ENCODE peak calls at places on chromosomes 6 and 20, in four cellular contexts. T is A673, L is AG04450, S is epithelial cell of esophagus. A is an unnamed sample.

GRCh38 chr20:4766631-4767030 is 44.9 kb downstream of the PRND start:
- DNase-seq in T (no peak), L (no peak), S (no peak), A (no peak)

GRCh38 chr20:20497242-20497985 is 129.5 kb downstream of the INSM1 start:
- DNase-seq in T (no peak), L (no peak), S (no peak), A (no peak)

GRCh38 chr6:15245361-15246216 is at the start of gene JARID2:
- DNase-seq in T (peak), L (peak), S (peak), A (peak)

GRCh38 chr20:19851863-19852262 is 93.8 kb downstream of the RIN2 start:
- DNase-seq in T (no peak), L (no peak), S (no peak), A (no peak)

GRCh38 chr6:21873562-21873961 is 280.0 kb downstream of the SOX4 start:
- DNase-seq in T (peak), L (peak), S (peak), A (peak)

GRCh38 chr6:138289739-138290138 is 71.4 kb upstream of the PBOV1 start:
- DNase-seq in T (no peak), L (no peak), S (no peak), A (no peak)

GRCh38 chr6:157825243-157825904 is 2.3 kb downstream of the SNX9 start:
- DNase-seq in T (no peak), L (no peak), S (no peak), A (no peak)

GRCh38 chr6:2665169-2666070 is 85.3 kb downstream of the MYLK4 start:
- DNase-seq in T (peak), L (no peak), S (peak), A (peak)

GRCh38 chr20:48901326-48901725 is 20.2 kb upstream of the ARFGEF2 start:
- DNase-seq in T (no peak), L (no peak), S (no peak), A (no peak)

GRCh38 chr6:27591660-27592059 is 118.8 kb upstream of the ZNF184 start:
- DNase-seq in T (peak), L (no peak), S (peak), A (peak)

GRCh38 chr6:84645000-84645399 is 119.4 kb downstream of the TBX18 start:
- DNase-seq in T (no peak), L (no peak), S (peak), A (peak)

GRCh38 chr20:51008718-51009117 is 14.2 kb downstream of the KCNG1 start:
- DNase-seq in T (no peak), L (no peak), S (no peak), A (no peak)

GRCh38 chr6:134954272-134954990 is 4.5 kb upstream of the ALDH8A1 start:
- DNase-seq in T (no peak), L (no peak), S (no peak), A (no peak)

GRCh38 chr6:43247115-43247999 is 4.1 kb downstream of the TTBK1 start:
- DNase-seq in T (peak), L (no peak), S (peak), A (peak)

GRCh38 chr6:126252154-126252553 is 87.8 kb upstream of the CENPW start:
- DNase-seq in T (no peak), L (no peak), S (no peak), A (no peak)
- TF ChIP-seq CTCF in T (peak), L (no peak), S (peak), A (no peak)

GRCh38 chr6:133948472-133948871 is 4.6 kb upstream of the TBPL1 start:
- DNase-seq in T (no peak), L (no peak), S (no peak), A (no peak)

GRCh38 chr6:133939778-133940667 is 13.0 kb upstream of the TBPL1 start:
- DNase-seq in T (no peak), L (no peak), S (peak), A (no peak)

GRCh38 chr6:133947302-133947900 is 5.6 kb upstream of the TBPL1 start:
- DNase-seq in T (no peak), L (no peak), S (no peak), A (no peak)

DNA sequence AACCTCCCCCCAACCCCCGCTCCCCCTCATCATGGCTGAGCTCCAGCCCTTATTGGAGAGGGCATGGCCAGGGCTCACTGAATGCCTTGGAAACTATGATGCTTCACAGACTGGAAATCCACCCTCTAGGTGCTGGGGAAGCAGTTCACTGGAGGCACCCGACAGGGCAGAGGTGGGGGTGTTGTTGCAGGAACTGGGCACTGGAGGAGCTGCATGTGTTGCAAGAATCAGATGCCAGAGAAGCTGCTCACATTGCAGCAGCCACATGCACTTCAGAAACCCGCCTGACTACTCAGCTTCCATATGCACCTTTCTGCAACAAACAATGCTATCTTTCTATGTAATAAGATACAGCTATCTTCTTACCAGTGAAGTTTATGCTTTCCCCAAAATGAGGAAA is 7.9 kb upstream of the TBPL1 start:
- DNase-seq in T (no peak), L (no peak), S (peak), A (peak)
- TF ChIP-seq CTCF in T (no peak), L (no peak), S (peak), A (no peak)

GRCh38 chr20:2558581-2559301 is 22.4 kb downstream of the TMC2 start:
- DNase-seq in T (peak), L (no peak), S (no peak), A (no peak)
- TF ChIP-seq CTCF in T (no peak), L (no peak), S (no peak), A (no peak)

DNA sequence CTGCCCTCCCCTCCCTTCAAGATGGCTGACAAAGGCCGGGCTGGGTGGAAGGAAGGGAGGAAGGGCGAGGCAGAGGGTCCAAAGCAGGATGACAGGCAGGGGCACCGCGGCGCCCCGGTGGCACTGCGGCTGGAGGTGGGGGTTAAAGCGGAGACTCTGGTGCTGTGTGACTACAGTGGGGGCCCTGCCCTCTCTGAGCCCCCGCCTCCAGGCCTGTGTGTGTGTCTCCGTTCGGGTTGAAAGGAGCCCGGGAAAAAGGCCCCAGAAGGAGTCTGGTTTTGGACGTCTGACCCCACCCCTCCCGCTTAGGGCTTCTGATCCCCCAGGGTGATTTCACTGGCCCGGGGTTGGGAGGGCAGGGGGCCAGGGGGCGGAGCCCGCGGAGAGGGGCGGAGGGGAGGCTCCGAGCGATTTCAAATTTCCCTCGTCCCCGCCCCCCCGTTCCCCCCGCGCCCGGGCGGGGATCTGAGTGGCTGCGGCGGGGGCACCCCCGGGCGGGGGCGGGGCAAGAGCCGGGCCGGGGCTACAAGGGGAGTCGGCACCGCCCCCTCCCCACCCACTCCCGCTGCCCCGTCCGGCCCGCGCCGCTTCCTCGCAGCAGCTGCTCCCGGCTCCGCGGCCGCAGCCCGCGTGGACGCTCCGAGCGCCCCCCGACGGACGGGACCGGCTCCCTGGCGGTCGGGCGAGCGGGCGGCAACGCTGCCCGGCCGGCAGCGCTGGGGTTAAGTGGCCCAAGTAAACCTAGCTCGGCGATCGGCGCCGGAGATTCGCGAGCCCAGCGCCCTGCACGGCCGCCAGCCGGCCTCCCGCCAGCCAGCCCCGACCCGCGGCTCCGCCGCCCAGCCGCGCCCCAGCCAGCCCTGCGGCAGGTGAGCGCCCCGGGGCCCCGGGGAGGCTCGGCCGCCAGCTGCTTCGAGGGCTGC is at the start of gene DNMT3B:
- DNase-seq in T (peak), L (peak), S (peak), A (peak)
- TF ChIP-seq CTCF in T (no peak), L (peak), S (no peak), A (peak)

A was measured in MCF 10A.